ENCODE peak calls at places on chromosomes 5 and 9, in six cellular contexts. S is HS-5; X is mesothelial cell of epicardium; O is naive thymus-derived CD8-positive, alpha-beta T cell; L is mucosa of gallbladder; T is neural crest cell. K is an unnamed sample.

GRCh38 chr9:132647806-132648205 is 22.0 kb downstream of the DDX31 start:
- DNase-seq in X (no peak), T (no peak), S (no peak), L (no peak), O (no peak), K (no peak)

GRCh38 chr9:93088656-93089015 is 7.4 kb upstream of the CARD19 start:
- DNase-seq in O (no peak), T (no peak), L (no peak), X (no peak), S (no peak), K (no peak)

GRCh38 chr9:123864291-123864690 is 65.6 kb downstream of the DENND1A start:
- DNase-seq in L (no peak), X (no peak), O (no peak), S (no peak), T (no peak), K (no peak)

GRCh38 chr5:132873119-132873929 is at the start of gene LEAP2:
- DNase-seq in L (peak; percentile 83), S (no peak), T (no peak), O (no peak), X (no peak), K (no peak)

GRCh38 chr5:2810644-2811043 is 59.2 kb upstream of the IRX2 start:
- DNase-seq in S (no peak), O (no peak), L (no peak), T (no peak), X (no peak), K (no peak)

GRCh38 chr9:78158286-78158685 is 77.6 kb upstream of the CEP78 start:
- DNase-seq in T (no peak), O (no peak), L (no peak), S (no peak), X (no peak), K (no peak)

GRCh38 chr9:91301161-91301560 is 60.6 kb downstream of the AUH start:
- DNase-seq in S (no peak), O (no peak), L (no peak), T (no peak), X (no peak), K (no peak)

GRCh38 chr9:92463989-92464388 is 18.3 kb downstream of the ASPN start:
- DNase-seq in T (no peak), S (peak; percentile 66), L (no peak), X (no peak), O (no peak), K (no peak)

GRCh38 chr5:181260720-181261319 is at the start of gene TRIM52:
- DNase-seq in X (peak; percentile 84), O (peak; percentile 88), T (peak; percentile 88), L (peak; percentile 91), S (peak; percentile 75), K (peak; percentile 89)

GRCh38 chr9:126704157-126704941 is 90.6 kb downstream of the LMX1B start:
- DNase-seq in T (no peak), S (peak; percentile 24), L (no peak), X (no peak), O (no peak), K (peak; percentile 41)